ENCODE peak calls at places on chromosomes 1 and 21, in five cellular contexts. One of them, this sample, is unnamed.

GRCh38 chr1:3270403-3271245 is 183.8 kb upstream of the ARHGEF16 start:
- DNase-seq in IMR-90: no peak
- DNase-seq in mesenchymal stem cell: no peak
- DNase-seq in H1: no peak
- DNase-seq in neuronal stem cell: no peak
- DNase-seq in this sample: no peak

GRCh38 chr21:8992731-8993174 is 1528.6 kb upstream of the TPTE start:
- DNase-seq in IMR-90: no peak
- DNase-seq in mesenchymal stem cell: no peak
- DNase-seq in H1: no peak
- DNase-seq in neuronal stem cell: no peak
- DNase-seq in this sample: no peak

GRCh38 chr1:183355181-183355580 is 63.0 kb downstream of the NMNAT2 start:
- DNase-seq in IMR-90: no peak
- DNase-seq in mesenchymal stem cell: no peak
- DNase-seq in H1: no peak
- DNase-seq in neuronal stem cell: no peak
- DNase-seq in this sample: no peak

GRCh38 chr1:147760481-147761260 is at the start of gene GJA5:
- DNase-seq in IMR-90: no peak
- DNase-seq in mesenchymal stem cell: no peak
- DNase-seq in H1: no peak
- DNase-seq in neuronal stem cell: no peak
- DNase-seq in this sample: no peak

GRCh38 chr1:24872446-24872845 is 57.6 kb downstream of the RUNX3 start:
- DNase-seq in IMR-90: no peak
- DNase-seq in mesenchymal stem cell: no peak
- DNase-seq in H1: no peak
- DNase-seq in neuronal stem cell: no peak
- DNase-seq in this sample: no peak

GRCh38 chr1:45340816-45341215 is 576 bp upstream of the MUTYH start:
- DNase-seq in IMR-90: no peak
- DNase-seq in mesenchymal stem cell: no peak
- DNase-seq in H1: no peak
- DNase-seq in neuronal stem cell: no peak
- DNase-seq in this sample: peak

GRCh38 chr1:164644774-164645634 is 86.0 kb downstream of the PBX1 start:
- DNase-seq in IMR-90: peak
- DNase-seq in mesenchymal stem cell: peak
- DNase-seq in H1: no peak
- DNase-seq in neuronal stem cell: no peak
- DNase-seq in this sample: no peak

GRCh38 chr1:32063261-32063681 is 9.5 kb upstream of the TMEM39B start:
- DNase-seq in IMR-90: peak
- DNase-seq in mesenchymal stem cell: peak
- DNase-seq in H1: no peak
- DNase-seq in neuronal stem cell: no peak
- DNase-seq in this sample: peak

GRCh38 chr21:29261555-29262540 is 36.9 kb upstream of the BACH1 start:
- DNase-seq in IMR-90: no peak
- DNase-seq in mesenchymal stem cell: peak
- DNase-seq in H1: no peak
- DNase-seq in neuronal stem cell: no peak
- DNase-seq in this sample: no peak

GRCh38 chr1:47631596-47631995 is 193.8 kb downstream of the FOXD2 start:
- DNase-seq in IMR-90: no peak
- DNase-seq in mesenchymal stem cell: no peak
- DNase-seq in H1: no peak
- DNase-seq in neuronal stem cell: no peak
- DNase-seq in this sample: no peak

GRCh38 chr1:107750364-107750959 is 214.5 kb downstream of the VAV3 start:
- DNase-seq in IMR-90: peak
- DNase-seq in mesenchymal stem cell: peak
- DNase-seq in H1: no peak
- DNase-seq in neuronal stem cell: peak
- DNase-seq in this sample: peak

GRCh38 chr1:27506703-27507102 is 16.7 kb upstream of the WASF2 start:
- DNase-seq in IMR-90: no peak
- DNase-seq in mesenchymal stem cell: no peak
- DNase-seq in H1: no peak
- DNase-seq in neuronal stem cell: no peak
- DNase-seq in this sample: no peak

GRCh38 chr1:193118803-193119730 is 2.8 kb upstream of the CDC73 start:
- DNase-seq in IMR-90: no peak
- DNase-seq in mesenchymal stem cell: no peak
- DNase-seq in H1: no peak
- DNase-seq in neuronal stem cell: no peak
- DNase-seq in this sample: no peak

GRCh38 chr1:43069481-43070050 is 102.5 kb downstream of the EBNA1BP2 start:
- DNase-seq in IMR-90: no peak
- DNase-seq in mesenchymal stem cell: no peak
- DNase-seq in H1: no peak
- DNase-seq in neuronal stem cell: no peak
- DNase-seq in this sample: peak

GRCh38 chr1:231630558-231631205 is 4.1 kb downstream of the DISC1 start:
- DNase-seq in IMR-90: peak
- DNase-seq in mesenchymal stem cell: peak
- DNase-seq in H1: no peak
- DNase-seq in neuronal stem cell: no peak
- DNase-seq in this sample: no peak

GRCh38 chr21:22342855-22343254 is 1344.6 kb downstream of the NCAM2 start:
- DNase-seq in IMR-90: no peak
- DNase-seq in mesenchymal stem cell: no peak
- DNase-seq in H1: no peak
- DNase-seq in neuronal stem cell: no peak
- DNase-seq in this sample: no peak

GRCh38 chr1:37158113-37158749 is 123.9 kb upstream of the GRIK3 start:
- DNase-seq in IMR-90: no peak
- DNase-seq in mesenchymal stem cell: no peak
- DNase-seq in H1: no peak
- DNase-seq in neuronal stem cell: no peak
- DNase-seq in this sample: no peak

GRCh38 chr1:1287288-1288110 is 7.3 kb downstream of the SCNN1D start:
- DNase-seq in IMR-90: no peak
- DNase-seq in mesenchymal stem cell: no peak
- DNase-seq in H1: no peak
- DNase-seq in neuronal stem cell: no peak
- DNase-seq in this sample: no peak

GRCh38 chr21:14236180-14236579 is 20.2 kb downstream of the RBM11 start:
- DNase-seq in IMR-90: no peak
- DNase-seq in mesenchymal stem cell: no peak
- DNase-seq in H1: no peak
- DNase-seq in neuronal stem cell: no peak
- DNase-seq in this sample: peak

GRCh38 chr21:14989359-14989758 is 75.4 kb downstream of the NRIP1 start:
- DNase-seq in IMR-90: peak
- DNase-seq in mesenchymal stem cell: no peak
- DNase-seq in H1: no peak
- DNase-seq in neuronal stem cell: no peak
- DNase-seq in this sample: no peak

GRCh38 chr1:42442641-42443040 is 13.2 kb downstream of the ZMYND12 start:
- DNase-seq in IMR-90: no peak
- DNase-seq in mesenchymal stem cell: no peak
- DNase-seq in H1: no peak
- DNase-seq in neuronal stem cell: no peak
- DNase-seq in this sample: no peak

GRCh38 chr1:36161656-36162531 is 5.9 kb downstream of the MAP7D1 start:
- DNase-seq in IMR-90: no peak
- DNase-seq in mesenchymal stem cell: peak
- DNase-seq in H1: no peak
- DNase-seq in neuronal stem cell: no peak
- DNase-seq in this sample: peak

GRCh38 chr1:229221106-229222019 is 49.5 kb upstream of the RAB4A start:
- DNase-seq in IMR-90: peak
- DNase-seq in mesenchymal stem cell: peak
- DNase-seq in H1: no peak
- DNase-seq in neuronal stem cell: no peak
- DNase-seq in this sample: no peak

GRCh38 chr1:92701147-92701546 is 83.8 kb downstream of the EVI5 start:
- DNase-seq in IMR-90: peak
- DNase-seq in mesenchymal stem cell: peak
- DNase-seq in H1: no peak
- DNase-seq in neuronal stem cell: no peak
- DNase-seq in this sample: peak

GRCh38 chr21:44029460-44030087 is 17.5 kb downstream of the TRAPPC10 start:
- DNase-seq in IMR-90: no peak
- DNase-seq in mesenchymal stem cell: no peak
- DNase-seq in H1: no peak
- DNase-seq in neuronal stem cell: no peak
- DNase-seq in this sample: no peak

GRCh38 chr21:44024895-44025353 is 12.8 kb downstream of the TRAPPC10 start:
- DNase-seq in IMR-90: peak
- DNase-seq in mesenchymal stem cell: peak
- DNase-seq in H1: no peak
- DNase-seq in neuronal stem cell: no peak
- DNase-seq in this sample: peak

GRCh38 chr21:44024257-44024656 is 12.1 kb downstream of the TRAPPC10 start:
- DNase-seq in IMR-90: no peak
- DNase-seq in mesenchymal stem cell: no peak
- DNase-seq in H1: no peak
- DNase-seq in neuronal stem cell: no peak
- DNase-seq in this sample: no peak

GRCh38 chr21:44028287-44028659 is 16.2 kb downstream of the TRAPPC10 start:
- DNase-seq in IMR-90: no peak
- DNase-seq in mesenchymal stem cell: no peak
- DNase-seq in H1: no peak
- DNase-seq in neuronal stem cell: no peak
- DNase-seq in this sample: no peak

GRCh38 chr21:44027607-44028286 is 15.6 kb downstream of the TRAPPC10 start:
- DNase-seq in IMR-90: no peak
- DNase-seq in mesenchymal stem cell: no peak
- DNase-seq in H1: no peak
- DNase-seq in neuronal stem cell: no peak
- DNase-seq in this sample: no peak
- H3K4ac ChIP-seq in IMR-90: no peak
- H3K4ac ChIP-seq in mesenchymal stem cell: no peak
- H3K4ac ChIP-seq in H1: no peak
- H3K4ac ChIP-seq in neuronal stem cell: no peak
- H3K4ac ChIP-seq in this sample: no peak

GRCh38 chr1:234770031-234770795 is 160.2 kb upstream of the IRF2BP2 start:
- DNase-seq in IMR-90: no peak
- DNase-seq in mesenchymal stem cell: no peak
- DNase-seq in H1: no peak
- DNase-seq in neuronal stem cell: no peak
- DNase-seq in this sample: no peak

GRCh38 chr1:234770924-234771540 is 161.1 kb upstream of the IRF2BP2 start:
- DNase-seq in IMR-90: no peak
- DNase-seq in mesenchymal stem cell: no peak
- DNase-seq in H1: no peak
- DNase-seq in neuronal stem cell: no peak
- DNase-seq in this sample: no peak

GRCh38 chr1:234773936-234774677 is 164.1 kb upstream of the IRF2BP2 start:
- DNase-seq in IMR-90: no peak
- DNase-seq in mesenchymal stem cell: no peak
- DNase-seq in H1: no peak
- DNase-seq in neuronal stem cell: no peak
- DNase-seq in this sample: no peak

GRCh38 chr1:234772345-234773147 is 162.6 kb upstream of the IRF2BP2 start:
- DNase-seq in IMR-90: peak
- DNase-seq in mesenchymal stem cell: peak
- DNase-seq in H1: peak
- DNase-seq in neuronal stem cell: no peak
- DNase-seq in this sample: peak

GRCh38 chr1:234771642-234772344 is 161.8 kb upstream of the IRF2BP2 start:
- DNase-seq in IMR-90: no peak
- DNase-seq in mesenchymal stem cell: no peak
- DNase-seq in H1: no peak
- DNase-seq in neuronal stem cell: no peak
- DNase-seq in this sample: peak
- H2BK120ac ChIP-seq in IMR-90: peak
- H2BK120ac ChIP-seq in mesenchymal stem cell: peak
- H2BK120ac ChIP-seq in H1: peak
- H2BK120ac ChIP-seq in neuronal stem cell: no peak
- H2BK120ac ChIP-seq in this sample: no peak

GRCh38 chr1:157803851-157804250 is 16.1 kb downstream of the FCRL1 start:
- DNase-seq in IMR-90: no peak
- DNase-seq in mesenchymal stem cell: no peak
- DNase-seq in H1: no peak
- DNase-seq in neuronal stem cell: no peak
- DNase-seq in this sample: no peak

DNA sequence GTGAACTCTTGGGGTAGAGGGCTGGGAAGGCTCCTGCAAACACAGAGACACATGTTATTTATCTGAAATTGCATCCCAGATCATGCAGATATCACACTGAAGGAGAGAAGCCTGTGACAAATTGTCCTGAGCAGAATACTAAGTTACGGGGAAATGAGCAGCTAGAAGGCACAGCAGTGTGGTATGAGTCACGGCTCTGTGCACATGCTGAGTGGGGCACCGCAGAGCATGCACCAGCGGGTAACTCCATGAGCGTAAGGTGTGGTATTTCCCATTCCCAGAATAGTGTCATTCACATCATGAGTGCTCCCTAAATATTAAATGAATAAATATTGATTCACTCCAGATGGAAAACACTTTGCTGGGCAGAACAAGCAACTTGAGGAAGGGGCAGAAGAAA is 21.3 kb upstream of the FCRL2 start:
- DNase-seq in IMR-90: no peak
- DNase-seq in mesenchymal stem cell: no peak
- DNase-seq in H1: no peak
- DNase-seq in neuronal stem cell: no peak
- DNase-seq in this sample: no peak
- H3K4me3 ChIP-seq in IMR-90: no peak
- H3K4me3 ChIP-seq in mesenchymal stem cell: no peak
- H3K4me3 ChIP-seq in H1: no peak
- H3K4me3 ChIP-seq in neuronal stem cell: no peak
- H3K4me3 ChIP-seq in this sample: no peak

DNA sequence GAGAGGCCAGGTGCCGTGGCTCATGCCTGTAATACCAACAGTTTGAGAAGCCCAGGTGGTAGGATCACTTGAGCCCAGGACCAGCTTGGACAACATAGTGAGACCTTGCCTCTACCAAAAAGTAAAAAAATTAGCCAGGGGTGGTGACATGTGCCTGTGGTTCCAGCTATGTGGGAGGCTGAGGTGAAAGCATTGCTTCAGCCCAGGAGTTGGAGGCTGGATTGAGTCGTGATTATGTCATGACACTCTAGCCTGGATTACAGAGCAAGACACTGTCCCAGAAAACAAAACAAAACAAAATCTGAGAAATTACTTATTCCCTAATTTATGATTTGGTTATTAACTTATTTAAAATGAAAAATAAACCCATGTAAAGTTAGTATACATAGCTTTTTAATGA is 27.8 kb downstream of the ITSN1 start:
- DNase-seq in IMR-90: peak
- DNase-seq in mesenchymal stem cell: no peak
- DNase-seq in H1: no peak
- DNase-seq in neuronal stem cell: no peak
- DNase-seq in this sample: no peak
- H3K4ac ChIP-seq in IMR-90: no peak
- H3K4ac ChIP-seq in mesenchymal stem cell: no peak
- H3K4ac ChIP-seq in H1: no peak
- H3K4ac ChIP-seq in neuronal stem cell: no peak
- H3K4ac ChIP-seq in this sample: no peak